ENCODE peak calls at places on chromosomes 2 and 18, in nine cellular contexts. R, H, X, K, F, G, T, B and V are unnamed samples.

GRCh38 chr2:211730215-211730614 is 808.4 kb downstream of the ERBB4 start:
- DNase-seq in R (no peak), K (no peak), H (no peak), B (no peak), F (no peak), G (no peak), T (no peak), X (no peak), V (no peak)

GRCh38 chr18:55763805-55764204 is 175.8 kb upstream of the TCF4 start:
- DNase-seq in B (peak; percentile 93), R (no peak), T (no peak), H (no peak), F (no peak), X (no peak), K (no peak), G (no peak), V (no peak)

GRCh38 chr2:120910956-120911951 is 175.6 kb downstream of the GLI2 start:
- DNase-seq in H (no peak), K (no peak), B (no peak), R (no peak), X (no peak), F (no peak), G (peak; percentile 30), T (no peak), V (peak; percentile 77)

GRCh38 chr18:49742563-49743295 is 70.6 kb downstream of the ACAA2 start:
- DNase-seq in F (no peak), B (no peak), H (no peak), G (no peak), T (no peak), K (no peak), X (no peak), R (no peak), V (no peak)

GRCh38 chr2:143300531-143300930 is 171.3 kb downstream of the ARHGAP15 start:
- DNase-seq in T (no peak), X (no peak), B (no peak), G (no peak), F (no peak), H (no peak), R (no peak), K (no peak), V (no peak)

GRCh38 chr2:131588152-131588873 is 60.6 kb downstream of the CCDC74A start:
- DNase-seq in H (no peak), K (no peak), G (no peak), B (no peak), X (no peak), F (no peak), R (peak; percentile 74), T (no peak), V (no peak)

GRCh38 chr2:229553091-229553490 is 161.3 kb downstream of the DNER start:
- DNase-seq in T (no peak), G (no peak), R (no peak), K (no peak), H (no peak), F (no peak), B (no peak), X (no peak), V (peak; percentile 4)

GRCh38 chr2:227822416-227823003 is 8.9 kb downstream of the CCL20 start:
- DNase-seq in B (no peak), R (no peak), G (no peak), H (no peak), X (no peak), F (no peak), T (no peak), K (no peak), V (no peak)

GRCh38 chr2:43052204-43052943 is 174.0 kb downstream of the ZFP36L2 start:
- DNase-seq in G (no peak), T (no peak), R (no peak), H (no peak), K (no peak), B (no peak), X (no peak), F (no peak), V (peak; percentile 50)

GRCh38 chr2:239704737-239705136 is 303.9 kb upstream of the HDAC4 start:
- DNase-seq in G (no peak), K (no peak), X (no peak), F (no peak), T (no peak), B (no peak), R (no peak), H (no peak), V (no peak)

GRCh38 chr2:178101321-178102079 is 10.7 kb upstream of the RBM45 start:
- DNase-seq in G (no peak), X (no peak), H (no peak), R (no peak), B (no peak), K (no peak), F (no peak), T (no peak), V (peak; percentile 13)

DNA sequence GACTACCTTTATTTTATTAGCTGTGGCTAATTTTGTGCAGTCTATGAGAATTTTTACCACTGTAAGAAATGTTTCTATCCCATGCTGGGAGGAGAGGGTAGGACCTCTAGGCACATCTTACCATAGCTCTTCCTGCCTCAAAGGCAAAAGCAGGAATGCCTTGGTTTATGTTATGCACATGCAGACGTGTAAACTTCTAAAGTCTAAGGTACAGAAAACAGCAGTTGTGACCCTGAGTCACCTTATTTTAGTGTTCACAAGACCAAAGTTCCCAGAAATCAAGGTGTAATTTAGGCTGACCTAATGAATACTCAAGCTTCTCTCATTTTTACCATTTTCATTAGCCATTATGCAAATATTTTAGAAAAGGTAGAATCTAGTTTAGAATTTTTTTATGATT is 15.4 kb upstream of the WIPF1 start:
- DNase-seq in R (no peak), H (no peak), T (no peak), F (no peak), B (no peak), G (no peak), K (no peak), X (no peak), V (no peak)
- H3K4me1 ChIP-seq in R (peaks cover 91% of the 10 kb centered on the region), H (peaks cover 22% of the 10 kb centered on the region), T (peaks cover 53% of the 10 kb centered on the region), F (peaks cover 15% of the 10 kb centered on the region), B (no peaks in the 10 kb centered on the region), G (peaks cover 40% of the 10 kb centered on the region), K (peaks cover 22% of the 10 kb centered on the region), X (peaks cover 26% of the 10 kb centered on the region), V (peaks cover 43% of the 10 kb centered on the region)

DNA sequence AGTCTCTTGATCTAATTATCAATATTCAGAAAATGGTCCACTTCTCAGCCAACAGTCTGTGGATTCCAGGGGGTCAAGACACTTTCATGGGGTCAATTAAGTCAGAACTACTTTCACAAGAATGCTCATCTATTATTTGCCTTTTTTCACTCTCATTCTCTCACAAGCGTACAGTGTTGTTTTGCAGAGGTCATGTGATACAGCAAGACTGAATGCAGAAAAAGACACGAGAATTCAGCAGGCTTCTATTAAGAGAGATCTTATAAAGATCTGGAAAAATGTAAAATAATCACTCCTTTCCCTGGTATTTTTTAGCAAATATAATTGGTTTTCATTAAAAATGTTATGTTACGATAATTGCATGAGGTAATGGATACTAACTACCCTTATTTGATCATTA is 8.7 kb downstream of the RPRD1A start:
- DNase-seq in B (no peak), F (no peak), X (no peak), G (no peak), R (no peak), T (no peak), K (no peak), H (no peak), V (no peak)
- H3K4me1 ChIP-seq in B (no peaks in the 10 kb centered on the region), F (peaks cover 5% of the 10 kb centered on the region), X (peaks cover 6% of the 10 kb centered on the region), G (no peaks in the 10 kb centered on the region), R (peaks cover 14% of the 10 kb centered on the region), T (no peaks in the 10 kb centered on the region), K (no peaks in the 10 kb centered on the region), H (peaks cover 14% of the 10 kb centered on the region), V (no peaks in the 10 kb centered on the region)

GRCh38 chr2:174614261-174614660 is 16.7 kb upstream of the WIPF1 start:
- DNase-seq in T (no peak), R (no peak), F (no peak), X (no peak), B (no peak), H (no peak), G (no peak), K (peak; percentile 85), V (peak; percentile 92)
- H3K4me1 ChIP-seq in T (peaks cover 52% of the 10 kb centered on the region), R (peaks cover 78% of the 10 kb centered on the region), F (peaks cover 8% of the 10 kb centered on the region), X (peaks cover 26% of the 10 kb centered on the region), B (no peaks in the 10 kb centered on the region), H (peaks cover 18% of the 10 kb centered on the region), G (peaks cover 37% of the 10 kb centered on the region), K (peaks cover 22% of the 10 kb centered on the region), V (peaks cover 45% of the 10 kb centered on the region)

GRCh38 chr2:39142012-39142346 is 21.1 kb upstream of the SOS1 start:
- DNase-seq in H (no peak), G (no peak), K (no peak), R (no peak), X (no peak), F (no peak), T (no peak), B (no peak), V (no peak)
- H3K4me1 ChIP-seq in H (peaks cover 15% of the 10 kb centered on the region), G (no peaks in the 10 kb centered on the region), K (peaks cover 39% of the 10 kb centered on the region), R (peaks cover 48% of the 10 kb centered on the region), X (peaks cover 7% of the 10 kb centered on the region), F (no peaks in the 10 kb centered on the region), T (peaks cover 8% of the 10 kb centered on the region), B (peaks cover 15% of the 10 kb centered on the region), V (peaks cover 15% of the 10 kb centered on the region)

GRCh38 chr2:201150454-201151020 is 32.4 kb upstream of the CASP10 start:
- DNase-seq in X (no peak), R (no peak), T (no peak), F (no peak), G (no peak), H (no peak), B (peak; percentile 19), K (no peak), V (no peak)
- H3K4me1 ChIP-seq in X (peaks cover 30% of the 10 kb centered on the region), R (peaks cover 9% of the 10 kb centered on the region), T (peaks cover 45% of the 10 kb centered on the region), F (peaks cover 30% of the 10 kb centered on the region), G (peaks cover 44% of the 10 kb centered on the region), H (peaks cover 68% of the 10 kb centered on the region), B (peaks cover 36% of the 10 kb centered on the region), K (peaks cover 46% of the 10 kb centered on the region), V (peaks cover 46% of the 10 kb centered on the region)

GRCh38 chr2:68765739-68766377 is 31.2 kb downstream of the ARHGAP25 start:
- DNase-seq in X (no peak), K (no peak), H (no peak), B (no peak), T (no peak), G (no peak), F (peak; percentile 12), R (peak; percentile 58), V (no peak)

GRCh38 chr2:68764781-68765385 is 30.3 kb downstream of the ARHGAP25 start:
- DNase-seq in F (no peak), H (no peak), X (no peak), G (no peak), R (no peak), B (no peak), T (no peak), K (no peak), V (no peak)

GRCh38 chr2:68767031-68767961 is 32.7 kb downstream of the ARHGAP25 start:
- DNase-seq in F (peak; percentile 70), T (no peak), B (no peak), H (no peak), G (peak; percentile 44), K (no peak), R (peak; percentile 82), X (no peak), V (no peak)

GRCh38 chr2:68767996-68768395 is 33.4 kb downstream of the ARHGAP25 start:
- DNase-seq in R (no peak), H (no peak), T (no peak), B (no peak), X (no peak), K (no peak), G (no peak), F (no peak), V (no peak)

GRCh38 chr2:68766378-68766845 is 31.8 kb downstream of the ARHGAP25 start:
- DNase-seq in X (peak; percentile 38), T (peak; percentile 55), F (peak; percentile 72), R (peak; percentile 84), K (no peak), G (peak; percentile 56), B (no peak), H (peak; percentile 43), V (no peak)
- H3K4me1 ChIP-seq in X (peaks cover 16% of the 10 kb centered on the region), T (peaks cover 76% of the 10 kb centered on the region), F (peaks cover 31% of the 10 kb centered on the region), R (peaks cover 100% of the 10 kb centered on the region), K (no peaks in the 10 kb centered on the region), G (peaks cover 15% of the 10 kb centered on the region), B (no peaks in the 10 kb centered on the region), H (peaks cover 32% of the 10 kb centered on the region), V (no peaks in the 10 kb centered on the region)

GRCh38 chr2:129906861-129907235 is 72.6 kb upstream of the RAB6C start:
- DNase-seq in G (no peak), R (no peak), H (no peak), K (no peak), T (no peak), F (no peak), B (no peak), X (no peak), V (no peak)
- H3K4me1 ChIP-seq in G (no peaks in the 10 kb centered on the region), R (no peaks in the 10 kb centered on the region), H (no peaks in the 10 kb centered on the region), K (no peaks in the 10 kb centered on the region), T (no peaks in the 10 kb centered on the region), F (no peaks in the 10 kb centered on the region), B (no peaks in the 10 kb centered on the region), X (no peaks in the 10 kb centered on the region), V (no peaks in the 10 kb centered on the region)